ENCODE peak calls at places on chromosomes 13 and 19, in eight cellular contexts. One of them, this sample, is unnamed.

GRCh38 chr13:83453723-83454122 is 428.6 kb downstream of the SLITRK1 start:
- DNase-seq in NCI-H2029 treated with DMSO at 0.1 percent for 48 hours: no peak
- DNase-seq in EH: no peak
- DNase-seq in stomach: no peak
- DNase-seq in ELR: no peak
- DNase-seq in AG09309: no peak
- DNase-seq in stimulated activated CD4-positive, alpha-beta T cell treated with anti-CD3 and anti-CD28 coated beads, Interleukin-4, amount 100 ng/mL, for 1 hour: no peak
- DNase-seq in SK-N-DZ: no peak
- DNase-seq in this sample: no peak

GRCh38 chr13:110886475-110887241 is 28.2 kb downstream of the ANKRD10 start:
- DNase-seq in stomach: no peak
- DNase-seq in AG09309: no peak
- DNase-seq in NCI-H2029 treated with DMSO at 0.1 percent for 48 hours: no peak
- DNase-seq in SK-N-DZ: no peak
- DNase-seq in stimulated activated CD4-positive, alpha-beta T cell treated with anti-CD3 and anti-CD28 coated beads, Interleukin-4, amount 100 ng/mL, for 1 hour: no peak
- DNase-seq in EH: no peak
- DNase-seq in ELR: no peak
- DNase-seq in this sample: no peak

GRCh38 chr19:45828523-45828922 is 13.4 kb upstream of the RSPH6A start:
- DNase-seq in AG09309: no peak
- DNase-seq in EH: no peak
- DNase-seq in stomach: no peak
- DNase-seq in NCI-H2029 treated with DMSO at 0.1 percent for 48 hours: no peak
- DNase-seq in ELR: no peak
- DNase-seq in SK-N-DZ: no peak
- DNase-seq in stimulated activated CD4-positive, alpha-beta T cell treated with anti-CD3 and anti-CD28 coated beads, Interleukin-4, amount 100 ng/mL, for 1 hour: no peak
- DNase-seq in this sample: no peak

GRCh38 chr19:18470153-18470552 is 32.2 kb upstream of the ISYNA1 start:
- DNase-seq in ELR: peak
- DNase-seq in stimulated activated CD4-positive, alpha-beta T cell treated with anti-CD3 and anti-CD28 coated beads, Interleukin-4, amount 100 ng/mL, for 1 hour: peak
- DNase-seq in EH: no peak
- DNase-seq in stomach: no peak
- DNase-seq in NCI-H2029 treated with DMSO at 0.1 percent for 48 hours: no peak
- DNase-seq in AG09309: no peak
- DNase-seq in SK-N-DZ: no peak
- DNase-seq in this sample: no peak

GRCh38 chr19:56125806-56126590 is 4.9 kb upstream of the ZNF787 start:
- DNase-seq in AG09309: no peak
- DNase-seq in stomach: no peak
- DNase-seq in EH: no peak
- DNase-seq in stimulated activated CD4-positive, alpha-beta T cell treated with anti-CD3 and anti-CD28 coated beads, Interleukin-4, amount 100 ng/mL, for 1 hour: no peak
- DNase-seq in SK-N-DZ: no peak
- DNase-seq in NCI-H2029 treated with DMSO at 0.1 percent for 48 hours: no peak
- DNase-seq in ELR: no peak
- DNase-seq in this sample: no peak

GRCh38 chr19:35856001-35856400 is 710 bp upstream of the KIRREL2 start:
- DNase-seq in ELR: no peak
- DNase-seq in SK-N-DZ: no peak
- DNase-seq in NCI-H2029 treated with DMSO at 0.1 percent for 48 hours: no peak
- DNase-seq in stomach: no peak
- DNase-seq in stimulated activated CD4-positive, alpha-beta T cell treated with anti-CD3 and anti-CD28 coated beads, Interleukin-4, amount 100 ng/mL, for 1 hour: no peak
- DNase-seq in EH: no peak
- DNase-seq in AG09309: no peak
- DNase-seq in this sample: no peak

GRCh38 chr13:50678464-50679162 is 164.9 kb downstream of the DLEU7 start:
- DNase-seq in stomach: no peak
- DNase-seq in NCI-H2029 treated with DMSO at 0.1 percent for 48 hours: no peak
- DNase-seq in stimulated activated CD4-positive, alpha-beta T cell treated with anti-CD3 and anti-CD28 coated beads, Interleukin-4, amount 100 ng/mL, for 1 hour: no peak
- DNase-seq in EH: peak
- DNase-seq in ELR: peak
- DNase-seq in AG09309: peak
- DNase-seq in SK-N-DZ: no peak
- DNase-seq in this sample: peak

GRCh38 chr19:55442372-55443044 is 592 bp downstream of the SHISA7 start:
- DNase-seq in ELR: no peak
- DNase-seq in NCI-H2029 treated with DMSO at 0.1 percent for 48 hours: no peak
- DNase-seq in stomach: no peak
- DNase-seq in SK-N-DZ: no peak
- DNase-seq in AG09309: no peak
- DNase-seq in stimulated activated CD4-positive, alpha-beta T cell treated with anti-CD3 and anti-CD28 coated beads, Interleukin-4, amount 100 ng/mL, for 1 hour: no peak
- DNase-seq in EH: no peak
- DNase-seq in this sample: no peak

GRCh38 chr19:6060600-6061391 is 49.5 kb downstream of the RFX2 start:
- DNase-seq in AG09309: no peak
- DNase-seq in stomach: no peak
- DNase-seq in NCI-H2029 treated with DMSO at 0.1 percent for 48 hours: no peak
- DNase-seq in ELR: peak
- DNase-seq in SK-N-DZ: peak
- DNase-seq in EH: peak
- DNase-seq in stimulated activated CD4-positive, alpha-beta T cell treated with anti-CD3 and anti-CD28 coated beads, Interleukin-4, amount 100 ng/mL, for 1 hour: peak
- DNase-seq in this sample: no peak

GRCh38 chr19:18541258-18541991 is 1.9 kb downstream of the FKBP8 start:
- DNase-seq in stimulated activated CD4-positive, alpha-beta T cell treated with anti-CD3 and anti-CD28 coated beads, Interleukin-4, amount 100 ng/mL, for 1 hour: peak
- DNase-seq in EH: peak
- DNase-seq in AG09309: no peak
- DNase-seq in SK-N-DZ: no peak
- DNase-seq in ELR: peak
- DNase-seq in stomach: no peak
- DNase-seq in NCI-H2029 treated with DMSO at 0.1 percent for 48 hours: no peak
- DNase-seq in this sample: no peak

GRCh38 chr13:38530492-38530891 is 156.4 kb upstream of the FREM2 start:
- DNase-seq in EH: peak
- DNase-seq in stimulated activated CD4-positive, alpha-beta T cell treated with anti-CD3 and anti-CD28 coated beads, Interleukin-4, amount 100 ng/mL, for 1 hour: no peak
- DNase-seq in SK-N-DZ: no peak
- DNase-seq in AG09309: peak
- DNase-seq in NCI-H2029 treated with DMSO at 0.1 percent for 48 hours: no peak
- DNase-seq in ELR: peak
- DNase-seq in stomach: no peak
- DNase-seq in this sample: no peak

GRCh38 chr13:36888645-36889044 is 31.4 kb downstream of the SMAD9 start:
- DNase-seq in stomach: no peak
- DNase-seq in stimulated activated CD4-positive, alpha-beta T cell treated with anti-CD3 and anti-CD28 coated beads, Interleukin-4, amount 100 ng/mL, for 1 hour: no peak
- DNase-seq in ELR: no peak
- DNase-seq in NCI-H2029 treated with DMSO at 0.1 percent for 48 hours: no peak
- DNase-seq in AG09309: no peak
- DNase-seq in SK-N-DZ: no peak
- DNase-seq in EH: no peak
- DNase-seq in this sample: no peak

GRCh38 chr13:110478405-110479214 is 82.9 kb downstream of the RAB20 start:
- DNase-seq in NCI-H2029 treated with DMSO at 0.1 percent for 48 hours: no peak
- DNase-seq in EH: no peak
- DNase-seq in SK-N-DZ: no peak
- DNase-seq in stomach: no peak
- DNase-seq in stimulated activated CD4-positive, alpha-beta T cell treated with anti-CD3 and anti-CD28 coated beads, Interleukin-4, amount 100 ng/mL, for 1 hour: no peak
- DNase-seq in ELR: no peak
- DNase-seq in AG09309: no peak
- DNase-seq in this sample: no peak

GRCh38 chr13:37648604-37649003 is 50.0 kb upstream of the POSTN start:
- DNase-seq in AG09309: peak
- DNase-seq in NCI-H2029 treated with DMSO at 0.1 percent for 48 hours: no peak
- DNase-seq in EH: peak
- DNase-seq in SK-N-DZ: no peak
- DNase-seq in stimulated activated CD4-positive, alpha-beta T cell treated with anti-CD3 and anti-CD28 coated beads, Interleukin-4, amount 100 ng/mL, for 1 hour: no peak
- DNase-seq in ELR: peak
- DNase-seq in stomach: no peak
- DNase-seq in this sample: no peak

GRCh38 chr13:52738719-52739467 is 727 bp downstream of the CNMD start:
- DNase-seq in NCI-H2029 treated with DMSO at 0.1 percent for 48 hours: no peak
- DNase-seq in SK-N-DZ: no peak
- DNase-seq in ELR: peak
- DNase-seq in AG09309: no peak
- DNase-seq in EH: peak
- DNase-seq in stomach: no peak
- DNase-seq in stimulated activated CD4-positive, alpha-beta T cell treated with anti-CD3 and anti-CD28 coated beads, Interleukin-4, amount 100 ng/mL, for 1 hour: peak
- DNase-seq in this sample: no peak

GRCh38 chr13:100208596-100208995 is 119.7 kb downstream of the PCCA start:
- DNase-seq in ELR: peak
- DNase-seq in stomach: no peak
- DNase-seq in SK-N-DZ: no peak
- DNase-seq in EH: peak
- DNase-seq in AG09309: no peak
- DNase-seq in stimulated activated CD4-positive, alpha-beta T cell treated with anti-CD3 and anti-CD28 coated beads, Interleukin-4, amount 100 ng/mL, for 1 hour: no peak
- DNase-seq in NCI-H2029 treated with DMSO at 0.1 percent for 48 hours: no peak
- DNase-seq in this sample: no peak

GRCh38 chr13:51584731-51585191 is 499 bp downstream of the WDFY2 start:
- DNase-seq in SK-N-DZ: no peak
- DNase-seq in stomach: peak
- DNase-seq in AG09309: no peak
- DNase-seq in stimulated activated CD4-positive, alpha-beta T cell treated with anti-CD3 and anti-CD28 coated beads, Interleukin-4, amount 100 ng/mL, for 1 hour: peak
- DNase-seq in NCI-H2029 treated with DMSO at 0.1 percent for 48 hours: no peak
- DNase-seq in EH: peak
- DNase-seq in ELR: peak
- DNase-seq in this sample: no peak

GRCh38 chr19:55546822-55547614 is 1.7 kb upstream of the SBK3 start:
- DNase-seq in EH: peak
- DNase-seq in AG09309: peak
- DNase-seq in stimulated activated CD4-positive, alpha-beta T cell treated with anti-CD3 and anti-CD28 coated beads, Interleukin-4, amount 100 ng/mL, for 1 hour: no peak
- DNase-seq in SK-N-DZ: no peak
- DNase-seq in stomach: peak
- DNase-seq in NCI-H2029 treated with DMSO at 0.1 percent for 48 hours: peak
- DNase-seq in ELR: peak
- DNase-seq in this sample: no peak

GRCh38 chr19:50514346-50515167 is 844 bp upstream of the ASPDH start:
- DNase-seq in stomach: no peak
- DNase-seq in NCI-H2029 treated with DMSO at 0.1 percent for 48 hours: no peak
- DNase-seq in SK-N-DZ: peak
- DNase-seq in EH: no peak
- DNase-seq in stimulated activated CD4-positive, alpha-beta T cell treated with anti-CD3 and anti-CD28 coated beads, Interleukin-4, amount 100 ng/mL, for 1 hour: no peak
- DNase-seq in ELR: no peak
- DNase-seq in AG09309: no peak
- DNase-seq in this sample: no peak